ENCODE peak calls at places on chromosome 1, in ten cellular contexts. A, F, O, S, G, N, D, W, T and M are unnamed samples.

GRCh38 chr1:62962794-62963776 is 179.2 kb downstream of the ATG4C start:
- DNase-seq in A (peak), F (no peak), O (no peak), S (peak), G (peak), N (no peak), D (no peak), W (peak), T (peak), M (peak)

GRCh38 chr1:17802164-17802563 is 47.0 kb downstream of the ACTL8 start:
- DNase-seq in A (no peak), F (no peak), O (no peak), S (no peak), G (no peak), N (no peak), D (no peak), W (no peak), T (no peak), M (no peak)

GRCh38 chr1:185279571-185279970 is 37.5 kb downstream of the IVNS1ABP start:
- DNase-seq in A (no peak), F (no peak), O (no peak), S (no peak), G (no peak), N (no peak), D (peak), W (no peak), T (no peak), M (no peak)

GRCh38 chr1:68725353-68725752 is 228.5 kb upstream of the DEPDC1 start:
- DNase-seq in A (no peak), F (no peak), O (no peak), S (peak), G (no peak), N (no peak), D (no peak), W (peak), T (no peak), M (no peak)

GRCh38 chr1:185786524-185786923 is 52.3 kb downstream of the HMCN1 start:
- DNase-seq in A (no peak), F (no peak), O (no peak), S (no peak), G (no peak), N (no peak), D (peak), W (no peak), T (no peak), M (no peak)

GRCh38 chr1:70146488-70146887 is 58.9 kb downstream of the LRRC40 start:
- DNase-seq in A (no peak), F (no peak), O (no peak), S (no peak), G (peak), N (no peak), D (peak), W (no peak), T (no peak), M (no peak)

GRCh38 chr1:203175237-203176181 is at the start of gene MYBPH:
- DNase-seq in A (no peak), F (no peak), O (no peak), S (peak), G (no peak), N (no peak), D (no peak), W (peak), T (no peak), M (no peak)

GRCh38 chr1:117562581-117563491 is 43.0 kb upstream of the TENT5C start:
- DNase-seq in A (no peak), F (no peak), O (peak), S (no peak), G (no peak), N (no peak), D (no peak), W (no peak), T (no peak), M (no peak)

GRCh38 chr1:173479649-173480048 is 2.5 kb downstream of the PRDX6 start:
- DNase-seq in A (no peak), F (no peak), O (no peak), S (no peak), G (no peak), N (no peak), D (no peak), W (no peak), T (no peak), M (no peak)